ENCODE peak calls at places on chromosomes 5 and 9, in five cellular contexts. One of them, this sample, is unnamed. For H3K9me3, the result is how much of the 10 kb centered on the place peaks cover.

GRCh38 chr9:117732494-117732893 is 28.3 kb downstream of the TLR4 start:
- DNase-seq in CD8-positive, alpha-beta T cell: no peak
- DNase-seq in stomach: no peak
- DNase-seq in PC-9: no peak
- DNase-seq in esophagus squamous epithelium: no peak
- DNase-seq in this sample: no peak

GRCh38 chr5:126597156-126597555 is 2.1 kb upstream of the ALDH7A1 start:
- DNase-seq in CD8-positive, alpha-beta T cell: no peak
- DNase-seq in stomach: no peak
- DNase-seq in PC-9: no peak
- DNase-seq in esophagus squamous epithelium: no peak
- DNase-seq in this sample: no peak

GRCh38 chr9:108924436-108924835 is 9.5 kb downstream of the ELP1 start:
- DNase-seq in CD8-positive, alpha-beta T cell: no peak
- DNase-seq in stomach: no peak
- DNase-seq in PC-9: no peak
- DNase-seq in esophagus squamous epithelium: no peak
- DNase-seq in this sample: no peak

GRCh38 chr9:80467632-80468031 is 895.9 kb downstream of the TLE4 start:
- DNase-seq in CD8-positive, alpha-beta T cell: no peak
- DNase-seq in stomach: no peak
- DNase-seq in PC-9: no peak
- DNase-seq in esophagus squamous epithelium: no peak
- DNase-seq in this sample: no peak

GRCh38 chr5:61347088-61347487 is 15.0 kb downstream of the ZSWIM6 start:
- DNase-seq in CD8-positive, alpha-beta T cell: no peak
- DNase-seq in stomach: no peak
- DNase-seq in PC-9: no peak
- DNase-seq in esophagus squamous epithelium: no peak
- DNase-seq in this sample: no peak

GRCh38 chr5:37847978-37848425 is 8.2 kb upstream of the GDNF start:
- DNase-seq in CD8-positive, alpha-beta T cell: no peak
- DNase-seq in stomach: no peak
- DNase-seq in PC-9: peak
- DNase-seq in esophagus squamous epithelium: no peak
- DNase-seq in this sample: no peak

GRCh38 chr9:16344343-16344742 is 526.1 kb downstream of the BNC2 start:
- DNase-seq in CD8-positive, alpha-beta T cell: no peak
- DNase-seq in stomach: no peak
- DNase-seq in PC-9: no peak
- DNase-seq in esophagus squamous epithelium: no peak
- DNase-seq in this sample: no peak

GRCh38 chr9:99712214-99712613 is 109.5 kb upstream of the NR4A3 start:
- DNase-seq in CD8-positive, alpha-beta T cell: no peak
- DNase-seq in stomach: no peak
- DNase-seq in PC-9: no peak
- DNase-seq in esophagus squamous epithelium: no peak
- DNase-seq in this sample: no peak

GRCh38 chr9:95458666-95459065 is 58.1 kb downstream of the PTCH1 start:
- DNase-seq in CD8-positive, alpha-beta T cell: no peak
- DNase-seq in stomach: no peak
- DNase-seq in PC-9: no peak
- DNase-seq in esophagus squamous epithelium: no peak
- DNase-seq in this sample: no peak

GRCh38 chr5:6733411-6734242 is 20.4 kb downstream of the TENT4A start:
- DNase-seq in CD8-positive, alpha-beta T cell: no peak
- DNase-seq in stomach: no peak
- DNase-seq in PC-9: no peak
- DNase-seq in esophagus squamous epithelium: no peak
- DNase-seq in this sample: no peak

GRCh38 chr5:127820910-127821553 is 117.8 kb downstream of the CCDC192 start:
- DNase-seq in CD8-positive, alpha-beta T cell: no peak
- DNase-seq in stomach: no peak
- DNase-seq in PC-9: no peak
- DNase-seq in esophagus squamous epithelium: no peak
- DNase-seq in this sample: no peak

GRCh38 chr5:72451771-72452505 is 55.3 kb downstream of the ZNF366 start:
- DNase-seq in CD8-positive, alpha-beta T cell: no peak
- DNase-seq in stomach: no peak
- DNase-seq in PC-9: peak
- DNase-seq in esophagus squamous epithelium: no peak
- DNase-seq in this sample: no peak

GRCh38 chr9:127051881-127052595 is 70.4 kb downstream of the ANGPTL2 start:
- DNase-seq in CD8-positive, alpha-beta T cell: no peak
- DNase-seq in stomach: no peak
- DNase-seq in PC-9: no peak
- DNase-seq in esophagus squamous epithelium: no peak
- DNase-seq in this sample: no peak

GRCh38 chr5:58477760-58478159 is 13.5 kb upstream of the GAPT start:
- DNase-seq in CD8-positive, alpha-beta T cell: no peak
- DNase-seq in stomach: no peak
- DNase-seq in PC-9: no peak
- DNase-seq in esophagus squamous epithelium: no peak
- DNase-seq in this sample: no peak

GRCh38 chr9:35029852-35030251 is 40.3 kb downstream of the DNAJB5 start:
- DNase-seq in CD8-positive, alpha-beta T cell: no peak
- DNase-seq in stomach: no peak
- DNase-seq in PC-9: no peak
- DNase-seq in esophagus squamous epithelium: no peak
- DNase-seq in this sample: no peak

GRCh38 chr5:31581498-31582099 is 49.5 kb downstream of the C5orf22 start:
- DNase-seq in CD8-positive, alpha-beta T cell: no peak
- DNase-seq in stomach: no peak
- DNase-seq in PC-9: no peak
- DNase-seq in esophagus squamous epithelium: no peak
- DNase-seq in this sample: no peak

GRCh38 chr5:34571380-34572041 is 84.6 kb upstream of the RAI14 start:
- DNase-seq in CD8-positive, alpha-beta T cell: no peak
- DNase-seq in stomach: no peak
- DNase-seq in PC-9: no peak
- DNase-seq in esophagus squamous epithelium: no peak
- DNase-seq in this sample: no peak

GRCh38 chr9:137406085-137406773 is 16.7 kb downstream of the EXD3 start:
- DNase-seq in CD8-positive, alpha-beta T cell: no peak
- DNase-seq in stomach: no peak
- DNase-seq in PC-9: no peak
- DNase-seq in esophagus squamous epithelium: no peak
- DNase-seq in this sample: no peak

GRCh38 chr5:118968925-118969375 is 19.4 kb downstream of the DTWD2 start:
- DNase-seq in CD8-positive, alpha-beta T cell: no peak
- DNase-seq in stomach: no peak
- DNase-seq in PC-9: no peak
- DNase-seq in esophagus squamous epithelium: no peak
- DNase-seq in this sample: no peak

GRCh38 chr5:56684159-56684558 is 131.2 kb upstream of the MAP3K1 start:
- DNase-seq in CD8-positive, alpha-beta T cell: no peak
- DNase-seq in stomach: no peak
- DNase-seq in PC-9: no peak
- DNase-seq in esophagus squamous epithelium: no peak
- DNase-seq in this sample: no peak

GRCh38 chr5:84290161-84290560 is 94.5 kb downstream of the EDIL3 start:
- DNase-seq in CD8-positive, alpha-beta T cell: no peak
- DNase-seq in stomach: no peak
- DNase-seq in PC-9: no peak
- DNase-seq in esophagus squamous epithelium: no peak
- DNase-seq in this sample: no peak

GRCh38 chr5:1801061-1801953 is at the start of gene NDUFS6:
- DNase-seq in CD8-positive, alpha-beta T cell: peak
- DNase-seq in stomach: peak
- DNase-seq in PC-9: peak
- DNase-seq in esophagus squamous epithelium: peak
- DNase-seq in this sample: peak

GRCh38 chr5:63125862-63126261 is 547.2 kb downstream of the LRRC70 start:
- DNase-seq in CD8-positive, alpha-beta T cell: no peak
- DNase-seq in stomach: no peak
- DNase-seq in PC-9: no peak
- DNase-seq in esophagus squamous epithelium: no peak
- DNase-seq in this sample: no peak

GRCh38 chr9:5721279-5722087 is 92.6 kb downstream of the RIC1 start:
- DNase-seq in CD8-positive, alpha-beta T cell: no peak
- DNase-seq in stomach: no peak
- DNase-seq in PC-9: no peak
- DNase-seq in esophagus squamous epithelium: no peak
- DNase-seq in this sample: no peak

GRCh38 chr5:94893404-94894145 is 275.1 kb downstream of the SLF1 start:
- DNase-seq in CD8-positive, alpha-beta T cell: no peak
- DNase-seq in stomach: no peak
- DNase-seq in PC-9: no peak
- DNase-seq in esophagus squamous epithelium: no peak
- DNase-seq in this sample: no peak

GRCh38 chr5:55471468-55471867 is 63.3 kb downstream of the PLPP1 start:
- DNase-seq in CD8-positive, alpha-beta T cell: no peak
- DNase-seq in stomach: no peak
- DNase-seq in PC-9: no peak
- DNase-seq in esophagus squamous epithelium: no peak
- DNase-seq in this sample: no peak

GRCh38 chr5:141349917-141350619 is at the start of gene PCDHGB1:
- DNase-seq in CD8-positive, alpha-beta T cell: no peak
- DNase-seq in stomach: no peak
- DNase-seq in PC-9: peak
- DNase-seq in esophagus squamous epithelium: no peak
- DNase-seq in this sample: no peak

GRCh38 chr9:97640290-97640689 is 6.7 kb downstream of the NCBP1 start:
- DNase-seq in CD8-positive, alpha-beta T cell: no peak
- DNase-seq in stomach: no peak
- DNase-seq in PC-9: no peak
- DNase-seq in esophagus squamous epithelium: no peak
- DNase-seq in this sample: no peak

GRCh38 chr9:104905153-104905901 is 22.6 kb downstream of the ABCA1 start:
- DNase-seq in CD8-positive, alpha-beta T cell: no peak
- DNase-seq in stomach: no peak
- DNase-seq in PC-9: no peak
- DNase-seq in esophagus squamous epithelium: no peak
- DNase-seq in this sample: no peak

GRCh38 chr9:114484854-114485443 is 20.3 kb downstream of the WHRN start:
- DNase-seq in CD8-positive, alpha-beta T cell: peak
- DNase-seq in stomach: no peak
- DNase-seq in PC-9: peak
- DNase-seq in esophagus squamous epithelium: no peak
- DNase-seq in this sample: no peak

GRCh38 chr9:22913518-22913917 is 466.9 kb downstream of the DMRTA1 start:
- DNase-seq in CD8-positive, alpha-beta T cell: no peak
- DNase-seq in stomach: no peak
- DNase-seq in PC-9: no peak
- DNase-seq in esophagus squamous epithelium: no peak
- DNase-seq in this sample: no peak

GRCh38 chr5:68798877-68799276 is 294.9 kb upstream of the SLC30A5 start:
- DNase-seq in CD8-positive, alpha-beta T cell: no peak
- DNase-seq in stomach: no peak
- DNase-seq in PC-9: no peak
- DNase-seq in esophagus squamous epithelium: no peak
- DNase-seq in this sample: no peak

GRCh38 chr5:45521067-45521466 is 175.1 kb downstream of the HCN1 start:
- DNase-seq in CD8-positive, alpha-beta T cell: no peak
- DNase-seq in stomach: no peak
- DNase-seq in PC-9: peak
- DNase-seq in esophagus squamous epithelium: no peak
- DNase-seq in this sample: no peak

GRCh38 chr5:139644646-139645494 is 3.3 kb upstream of the CXXC5 start:
- DNase-seq in CD8-positive, alpha-beta T cell: no peak
- DNase-seq in stomach: peak
- DNase-seq in PC-9: no peak
- DNase-seq in esophagus squamous epithelium: no peak
- DNase-seq in this sample: no peak

GRCh38 chr9:99606955-99607354 is 214.7 kb upstream of the NR4A3 start:
- DNase-seq in CD8-positive, alpha-beta T cell: no peak
- DNase-seq in stomach: no peak
- DNase-seq in PC-9: no peak
- DNase-seq in esophagus squamous epithelium: no peak
- DNase-seq in this sample: no peak

GRCh38 chr5:111469905-111470304 is 42.4 kb downstream of the STARD4 start:
- DNase-seq in CD8-positive, alpha-beta T cell: no peak
- DNase-seq in stomach: no peak
- DNase-seq in PC-9: no peak
- DNase-seq in esophagus squamous epithelium: no peak
- DNase-seq in this sample: no peak
- H3K9me3 ChIP-seq in CD8-positive, alpha-beta T cell: under half
- H3K9me3 ChIP-seq in stomach: under half
- H3K9me3 ChIP-seq in PC-9: under half
- H3K9me3 ChIP-seq in esophagus squamous epithelium: under half
- H3K9me3 ChIP-seq in this sample: under half

DNA sequence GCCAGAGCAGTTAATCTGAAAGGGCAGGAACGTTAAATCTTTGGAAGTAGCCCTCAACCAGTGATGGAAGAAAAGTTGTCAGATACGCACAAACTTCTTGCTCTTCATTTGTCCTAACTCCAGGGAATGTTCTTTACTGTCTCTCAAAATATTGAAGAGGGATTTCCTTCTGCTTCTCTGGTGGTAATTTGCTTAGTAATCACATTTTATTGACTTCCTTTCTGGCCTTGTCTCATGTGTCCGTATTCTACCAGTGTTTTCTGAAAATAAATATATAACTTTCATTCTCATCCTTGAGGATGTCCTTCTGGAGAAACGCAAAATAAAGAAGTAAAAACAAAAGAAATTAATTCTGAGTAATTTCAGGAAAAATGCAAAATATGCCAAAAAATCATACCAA is 282.1 kb downstream of the CYLC2 start:
- DNase-seq in CD8-positive, alpha-beta T cell: no peak
- DNase-seq in stomach: no peak
- DNase-seq in PC-9: no peak
- DNase-seq in esophagus squamous epithelium: no peak
- DNase-seq in this sample: no peak
- H3K9me3 ChIP-seq in CD8-positive, alpha-beta T cell: under half
- H3K9me3 ChIP-seq in stomach: under half
- H3K9me3 ChIP-seq in PC-9: under half
- H3K9me3 ChIP-seq in esophagus squamous epithelium: under half
- H3K9me3 ChIP-seq in this sample: under half

GRCh38 chr9:106441283-106441682 is 421.7 kb upstream of the ZNF462 start:
- DNase-seq in CD8-positive, alpha-beta T cell: no peak
- DNase-seq in stomach: no peak
- DNase-seq in PC-9: no peak
- DNase-seq in esophagus squamous epithelium: no peak
- DNase-seq in this sample: no peak

GRCh38 chr9:106443520-106443919 is 419.4 kb upstream of the ZNF462 start:
- DNase-seq in CD8-positive, alpha-beta T cell: no peak
- DNase-seq in stomach: no peak
- DNase-seq in PC-9: no peak
- DNase-seq in esophagus squamous epithelium: no peak
- DNase-seq in this sample: no peak

DNA sequence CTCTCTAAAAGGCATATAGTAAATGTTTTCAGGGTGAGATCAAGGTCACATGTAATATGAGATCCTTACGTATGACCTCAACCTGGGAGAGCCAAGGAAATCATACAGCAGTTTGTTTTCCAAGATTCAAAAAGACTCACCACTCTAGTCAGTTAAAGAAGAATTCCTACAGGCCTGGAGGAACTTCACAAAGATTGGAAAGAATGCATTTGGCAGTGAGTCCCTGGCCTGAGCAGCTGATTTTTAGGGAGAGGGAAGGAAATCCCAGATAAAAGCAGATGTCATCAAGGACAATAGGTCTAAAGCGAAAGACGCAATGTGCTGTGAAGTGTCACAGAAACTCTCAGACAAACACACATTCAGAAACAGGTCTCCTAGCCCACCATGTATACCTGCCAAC is 424.0 kb upstream of the ZNF462 start:
- DNase-seq in CD8-positive, alpha-beta T cell: no peak
- DNase-seq in stomach: no peak
- DNase-seq in PC-9: no peak
- DNase-seq in esophagus squamous epithelium: no peak
- DNase-seq in this sample: no peak
- H3K9me3 ChIP-seq in CD8-positive, alpha-beta T cell: under half
- H3K9me3 ChIP-seq in stomach: under half
- H3K9me3 ChIP-seq in PC-9: under half
- H3K9me3 ChIP-seq in esophagus squamous epithelium: under half
- H3K9me3 ChIP-seq in this sample: under half

GRCh38 chr5:146698651-146699050 is 179.9 kb downstream of the PPP2R2B start:
- DNase-seq in CD8-positive, alpha-beta T cell: no peak
- DNase-seq in stomach: no peak
- DNase-seq in PC-9: no peak
- DNase-seq in esophagus squamous epithelium: no peak
- DNase-seq in this sample: no peak
- H3K9me3 ChIP-seq in CD8-positive, alpha-beta T cell: under half
- H3K9me3 ChIP-seq in stomach: under half
- H3K9me3 ChIP-seq in PC-9: under half
- H3K9me3 ChIP-seq in esophagus squamous epithelium: under half
- H3K9me3 ChIP-seq in this sample: under half